ENCODE peak calls at places on chromosomes 7 and 10, in ten cellular contexts. G is left ventricle myocardium inferior, R is psoas muscle, L is breast epithelium, W is cardiac fibroblast, Z is HCT116, H is mammary epithelial cell, F is heart right ventricle, M is fibroblast of lung, Q is mucosa of descending colon. S is an unnamed sample.

GRCh38 chr10:43002596-43002995 is 74.3 kb upstream of the RET start:
- DNase-seq in G (no peak), R (no peak), L (no peak), W (no peak), Z (no peak), H (no peak), F (no peak), M (no peak), Q (no peak), S (no peak)

GRCh38 chr10:132107211-132107946 is 41.6 kb downstream of the JAKMIP3 start:
- DNase-seq in G (no peak), R (peak), L (no peak), W (no peak), Z (no peak), H (no peak), F (no peak), M (no peak), Q (no peak), S (no peak)

GRCh38 chr7:1741751-1742554 is 71.9 kb downstream of the ELFN1 start:
- DNase-seq in G (peak), R (no peak), L (no peak), W (no peak), Z (peak), H (no peak), F (peak), M (no peak), Q (peak), S (no peak)

GRCh38 chr7:134685250-134685649 is 38.6 kb downstream of the BPGM start:
- DNase-seq in G (no peak), R (no peak), L (no peak), W (peak), Z (no peak), H (no peak), F (no peak), M (peak), Q (no peak), S (peak)

GRCh38 chr10:88115968-88116367 is 252.5 kb downstream of the PTEN start:
- DNase-seq in G (no peak), R (no peak), L (no peak), W (peak), Z (no peak), H (peak), F (no peak), M (peak), Q (no peak), S (peak)

GRCh38 chr10:68553138-68553537 is 7.0 kb upstream of the TET1 start:
- DNase-seq in G (no peak), R (no peak), L (no peak), W (no peak), Z (no peak), H (no peak), F (no peak), M (no peak), Q (no peak), S (no peak)

GRCh38 chr10:20659225-20659624 is 237.9 kb downstream of the NEBL start:
- DNase-seq in G (no peak), R (no peak), L (no peak), W (no peak), Z (no peak), H (peak), F (no peak), M (no peak), Q (no peak), S (no peak)

GRCh38 chr7:101702362-101702850 is 73.3 kb upstream of the MYL10 start:
- DNase-seq in G (no peak), R (no peak), L (no peak), W (no peak), Z (peak), H (peak), F (no peak), M (no peak), Q (peak), S (peak)

GRCh38 chr7:12017046-12017445 is 185.0 kb upstream of the THSD7A start:
- DNase-seq in G (no peak), R (no peak), L (no peak), W (no peak), Z (no peak), H (no peak), F (no peak), M (no peak), Q (no peak), S (no peak)

GRCh38 chr7:40186586-40186985 is 51.8 kb downstream of the SUGCT start:
- DNase-seq in G (no peak), R (no peak), L (no peak), W (no peak), Z (no peak), H (no peak), F (no peak), M (no peak), Q (no peak), S (no peak)

GRCh38 chr10:119498889-119499864 is 43.3 kb downstream of the RGS10 start:
- DNase-seq in G (no peak), R (no peak), L (no peak), W (no peak), Z (no peak), H (peak), F (no peak), M (peak), Q (no peak), S (peak)

GRCh38 chr7:67022501-67022900 is 25.9 kb downstream of the TYW1 start:
- DNase-seq in G (no peak), R (no peak), L (no peak), W (no peak), Z (no peak), H (no peak), F (no peak), M (no peak), Q (no peak), S (peak)

GRCh38 chr10:132364594-132364970 is 32.4 kb upstream of the PWWP2B start:
- DNase-seq in G (no peak), R (no peak), L (peak), W (no peak), Z (no peak), H (no peak), F (no peak), M (peak), Q (peak), S (peak)

GRCh38 chr10:101961591-101962498 is 94.1 kb downstream of the ARMH3 start:
- DNase-seq in G (peak), R (peak), L (no peak), W (peak), Z (no peak), H (no peak), F (peak), M (peak), Q (no peak), S (peak)

GRCh38 chr10:111481271-111482073 is 404.6 kb downstream of the ADRA2A start:
- DNase-seq in G (no peak), R (no peak), L (no peak), W (peak), Z (no peak), H (peak), F (no peak), M (peak), Q (no peak), S (peak)

GRCh38 chr10:128067691-128068397 is 58.4 kb downstream of the MKI67 start:
- DNase-seq in G (no peak), R (peak), L (no peak), W (no peak), Z (no peak), H (no peak), F (no peak), M (no peak), Q (no peak), S (no peak)

GRCh38 chr10:11595395-11595692 is 16.1 kb downstream of the USP6NL start:
- DNase-seq in G (no peak), R (no peak), L (no peak), W (peak), Z (no peak), H (peak), F (no peak), M (peak), Q (no peak), S (peak)

GRCh38 chr7:18570890-18571478 is 75.4 kb downstream of the HDAC9 start:
- DNase-seq in G (no peak), R (no peak), L (no peak), W (peak), Z (peak), H (peak), F (no peak), M (peak), Q (no peak), S (peak)

GRCh38 chr10:107336061-107336460 is 171.6 kb upstream of the SORCS1 start:
- DNase-seq in G (no peak), R (no peak), L (no peak), W (no peak), Z (no peak), H (no peak), F (no peak), M (no peak), Q (no peak), S (no peak)

GRCh38 chr7:157276731-157277562 is 59.9 kb upstream of the DNAJB6 start:
- DNase-seq in G (no peak), R (peak), L (no peak), W (peak), Z (no peak), H (no peak), F (no peak), M (peak), Q (peak), S (no peak)

GRCh38 chr10:112813866-112814596 is 136.0 kb upstream of the TCF7L2 start:
- DNase-seq in G (no peak), R (no peak), L (no peak), W (no peak), Z (no peak), H (no peak), F (no peak), M (no peak), Q (no peak), S (no peak)

GRCh38 chr10:43119416-43120115 is 18.7 kb upstream of the CSGALNACT2 start:
- DNase-seq in G (no peak), R (peak), L (no peak), W (no peak), Z (no peak), H (no peak), F (no peak), M (no peak), Q (peak), S (no peak)

GRCh38 chr7:143323650-143324049 is 7.7 kb downstream of the CLCN1 start:
- DNase-seq in G (no peak), R (no peak), L (no peak), W (no peak), Z (no peak), H (no peak), F (no peak), M (no peak), Q (no peak), S (no peak)
- TF ChIP-seq CTCF in G (no peak), R (no peak), L (no peak), W (no peak), Z (no peak), H (no peak), F (no peak), M (no peak), Q (no peak), S (no peak)

DNA sequence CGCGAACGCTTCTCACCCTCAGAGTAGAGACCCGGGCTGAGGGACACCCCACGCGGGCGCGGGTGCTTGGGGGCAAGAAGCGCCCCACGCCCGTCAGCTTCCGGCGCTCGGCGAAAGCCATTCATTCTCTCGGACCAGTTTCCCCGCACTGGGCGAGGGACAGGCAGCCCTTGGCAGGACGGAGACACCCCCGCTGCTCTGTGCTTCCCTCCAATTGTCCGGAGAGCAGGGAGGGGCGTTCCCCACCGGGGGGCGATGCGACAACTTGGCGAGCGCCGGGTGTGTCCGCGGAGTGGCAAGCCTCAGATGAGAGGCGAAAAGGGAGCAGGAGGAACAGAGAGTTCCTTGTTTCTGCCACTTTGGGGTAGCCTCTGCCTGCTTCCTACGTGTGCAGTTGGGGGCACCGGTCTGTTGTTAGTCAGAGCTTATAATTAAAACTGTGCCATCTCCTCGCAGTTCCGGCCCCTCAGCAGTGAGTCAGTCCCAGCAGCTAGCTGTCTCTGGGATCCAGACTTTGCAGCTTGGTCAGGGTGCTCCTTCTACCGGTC is 1.7 kb downstream of the GPR158 start:
- DNase-seq in G (no peak), R (no peak), L (no peak), W (no peak), Z (no peak), H (no peak), F (no peak), M (peak), Q (no peak), S (no peak)
- H3K4me3 ChIP-seq in G (peak), R (no peak), L (no peak), W (no peak), Z (no peak), H (no peak), F (no peak), M (no peak), Q (no peak), S (no peak)

GRCh38 chr10:124693396-124693795 is 50.8 kb downstream of the FAM53B start:
- DNase-seq in G (no peak), R (peak), L (no peak), W (no peak), Z (no peak), H (no peak), F (no peak), M (no peak), Q (no peak), S (no peak)

GRCh38 chr10:124694467-124695195 is 49.5 kb downstream of the FAM53B start:
- DNase-seq in G (no peak), R (peak), L (no peak), W (no peak), Z (no peak), H (no peak), F (no peak), M (no peak), Q (no peak), S (no peak)

GRCh38 chr10:124696446-124697392 is 47.5 kb downstream of the FAM53B start:
- DNase-seq in G (no peak), R (peak), L (no peak), W (no peak), Z (no peak), H (no peak), F (no peak), M (no peak), Q (no peak), S (no peak)

GRCh38 chr10:124693801-124694416 is 50.3 kb downstream of the FAM53B start:
- DNase-seq in G (no peak), R (peak), L (no peak), W (no peak), Z (no peak), H (no peak), F (no peak), M (no peak), Q (no peak), S (no peak)

GRCh38 chr10:124695259-124695658 is 48.9 kb downstream of the FAM53B start:
- DNase-seq in G (no peak), R (no peak), L (no peak), W (no peak), Z (no peak), H (no peak), F (no peak), M (no peak), Q (no peak), S (no peak)
- TF ChIP-seq CTCF in G (no peak), R (no peak), L (no peak), W (no peak), Z (no peak), H (no peak), F (no peak), M (no peak), Q (no peak), S (no peak)

GRCh38 chr7:111238891-111239290 is 148.0 kb downstream of the LRRN3 start:
- DNase-seq in G (no peak), R (no peak), L (no peak), W (peak), Z (no peak), H (peak), F (no peak), M (peak), Q (no peak), S (peak)
- H3K4me3 ChIP-seq in G (peak), R (no peak), L (peak), W (no peak), Z (no peak), H (no peak), F (peak), M (peak), Q (no peak), S (no peak)